ENCODE peak calls at places on chromosomes 12 and 14, in six cellular contexts. J is uterus, N is Karpas-422, M is cardiac muscle cell, G is neuronal stem cell, F is adipocyte. K is an unnamed sample.
A peak's percentile ranks its signal among the peaks of the same experiment; 100 is the strongest.

GRCh38 chr14:55789442-55789841 is 209.4 kb downstream of the KTN1 start:
- DNase-seq in G (no peak), F (peak; percentile 34), N (no peak), J (no peak), M (no peak), K (no peak)

GRCh38 chr14:87334997-87335675 is 657.8 kb downstream of the GALC start:
- DNase-seq in N (peak; percentile 79), F (no peak), J (no peak), G (no peak), M (no peak), K (no peak)

GRCh38 chr12:126384029-126384564 is 1318.9 kb downstream of the AACS start:
- DNase-seq in M (no peak), N (no peak), G (no peak), J (no peak), F (no peak), K (no peak)

GRCh38 chr12:111393700-111394275 is 11.9 kb upstream of the SH2B3 start:
- DNase-seq in F (no peak), N (no peak), G (no peak), M (no peak), J (no peak), K (peak; percentile 48)

GRCh38 chr14:92867246-92867925 is 55.6 kb upstream of the CHGA start:
- DNase-seq in F (no peak), G (no peak), M (no peak), N (no peak), J (no peak), K (no peak)

GRCh38 chr12:69341328-69341727 is 6.9 kb upstream of the LYZ start:
- DNase-seq in J (no peak), F (no peak), N (no peak), G (no peak), M (no peak), K (no peak)

GRCh38 chr14:30657606-30658163 is 35.6 kb downstream of the SCFD1 start:
- DNase-seq in F (peak; percentile 42), N (peak; percentile 62), G (no peak), J (no peak), M (no peak), K (no peak)

GRCh38 chr14:33847066-33847465 is 103.8 kb downstream of the EGLN3 start:
- DNase-seq in N (no peak), M (no peak), F (peak; percentile 10), J (no peak), G (no peak), K (no peak)

GRCh38 chr14:30214456-30215090 is 286.9 kb upstream of the PRKD1 start:
- DNase-seq in N (peak; percentile 86), G (peak; percentile 48), F (peak; percentile 89), M (peak; percentile 66), J (no peak), K (no peak)

GRCh38 chr12:77742631-77743030 is 88.1 kb upstream of the NAV3 start:
- DNase-seq in G (no peak), J (no peak), F (no peak), M (no peak), N (no peak), K (no peak)

GRCh38 chr12:50536831-50537537 is 32.2 kb downstream of the DIP2B start:
- DNase-seq in F (no peak), N (no peak), M (no peak), J (no peak), G (no peak), K (no peak)

GRCh38 chr14:55721353-55721752 is 141.3 kb downstream of the KTN1 start:
- DNase-seq in G (no peak), J (no peak), F (peak; percentile 54), M (no peak), N (no peak), K (no peak)

GRCh38 chr12:86729798-86730197 is 473.6 kb upstream of the MGAT4C start:
- DNase-seq in F (no peak), J (no peak), N (no peak), G (no peak), M (no peak), K (no peak)

DNA sequence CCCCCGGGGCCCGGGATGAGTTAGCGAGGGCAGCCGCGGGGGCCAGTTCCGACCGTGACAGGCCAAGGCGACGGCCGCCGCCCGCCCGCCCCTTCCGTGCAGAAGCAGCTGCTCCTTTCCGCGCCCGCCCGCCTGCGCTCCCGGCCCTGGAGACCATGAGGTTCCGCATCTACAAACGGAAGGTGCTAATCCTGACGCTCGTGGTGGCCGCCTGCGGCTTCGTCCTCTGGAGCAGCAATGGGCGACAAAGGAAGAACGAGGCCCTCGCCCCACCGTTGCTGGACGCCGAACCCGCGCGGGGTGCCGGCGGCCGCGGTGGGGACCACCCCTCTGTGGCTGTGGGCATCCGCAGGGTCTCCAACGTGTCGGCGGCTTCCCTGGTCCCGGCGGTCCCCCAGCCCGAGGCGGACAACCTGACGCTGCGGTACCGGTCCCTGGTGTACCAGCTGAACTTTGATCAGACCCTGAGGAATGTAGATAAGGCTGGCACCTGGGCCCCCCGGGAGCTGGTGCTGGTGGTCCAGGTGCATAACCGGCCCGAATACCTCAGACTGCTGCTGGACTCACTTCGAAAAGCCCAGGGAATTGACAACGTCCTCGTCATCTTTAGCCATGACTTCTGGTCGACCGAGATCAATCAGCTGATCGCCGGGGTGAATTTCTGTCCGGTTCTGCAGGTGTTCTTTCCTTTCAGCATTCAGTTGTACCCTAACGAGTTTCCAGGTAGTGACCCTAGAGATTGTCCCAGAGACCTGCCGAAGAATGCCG is 699 bp downstream of the MGAT2 start:
- DNase-seq in M (no peak), J (peak; percentile 72), F (no peak), G (no peak), N (peak; percentile 96), K (peak; percentile 71)
- H3K4me1 ChIP-seq in M (peaks cover 19% of the 10 kb centered on the region), J (peaks cover 17% of the 10 kb centered on the region), F (peaks cover 51% of the 10 kb centered on the region), G (peaks cover 15% of the 10 kb centered on the region), N (peaks cover 65% of the 10 kb centered on the region), K (peaks cover 60% of the 10 kb centered on the region)

DNA sequence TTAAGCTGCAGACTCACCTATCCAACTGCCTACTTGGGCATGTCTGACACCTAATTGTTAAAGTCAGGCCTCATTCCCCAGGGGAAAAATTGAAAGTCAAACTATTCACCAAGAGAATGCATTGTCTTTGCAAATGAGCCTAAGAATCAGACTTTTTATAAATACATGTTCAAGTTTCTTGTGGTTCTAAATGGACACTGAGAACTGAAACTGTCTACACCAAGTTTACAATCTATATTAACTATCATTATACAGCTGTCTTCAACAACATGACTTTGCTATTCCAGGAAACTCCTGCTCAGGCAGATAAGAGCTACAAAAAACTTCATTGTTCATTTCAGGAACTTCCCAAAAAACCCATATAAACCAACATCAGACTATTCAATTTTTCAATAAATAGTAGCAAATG is 24.4 kb downstream of the CDK17 start:
- DNase-seq in F (no peak), M (no peak), N (peak; percentile 83), J (no peak), G (no peak), K (no peak)
- H3K4me1 ChIP-seq in F (peaks cover 10% of the 10 kb centered on the region), M (peaks cover 13% of the 10 kb centered on the region), N (peaks cover 68% of the 10 kb centered on the region), J (peaks cover 7% of the 10 kb centered on the region), G (peaks cover 6% of the 10 kb centered on the region), K (peaks cover 78% of the 10 kb centered on the region)

DNA sequence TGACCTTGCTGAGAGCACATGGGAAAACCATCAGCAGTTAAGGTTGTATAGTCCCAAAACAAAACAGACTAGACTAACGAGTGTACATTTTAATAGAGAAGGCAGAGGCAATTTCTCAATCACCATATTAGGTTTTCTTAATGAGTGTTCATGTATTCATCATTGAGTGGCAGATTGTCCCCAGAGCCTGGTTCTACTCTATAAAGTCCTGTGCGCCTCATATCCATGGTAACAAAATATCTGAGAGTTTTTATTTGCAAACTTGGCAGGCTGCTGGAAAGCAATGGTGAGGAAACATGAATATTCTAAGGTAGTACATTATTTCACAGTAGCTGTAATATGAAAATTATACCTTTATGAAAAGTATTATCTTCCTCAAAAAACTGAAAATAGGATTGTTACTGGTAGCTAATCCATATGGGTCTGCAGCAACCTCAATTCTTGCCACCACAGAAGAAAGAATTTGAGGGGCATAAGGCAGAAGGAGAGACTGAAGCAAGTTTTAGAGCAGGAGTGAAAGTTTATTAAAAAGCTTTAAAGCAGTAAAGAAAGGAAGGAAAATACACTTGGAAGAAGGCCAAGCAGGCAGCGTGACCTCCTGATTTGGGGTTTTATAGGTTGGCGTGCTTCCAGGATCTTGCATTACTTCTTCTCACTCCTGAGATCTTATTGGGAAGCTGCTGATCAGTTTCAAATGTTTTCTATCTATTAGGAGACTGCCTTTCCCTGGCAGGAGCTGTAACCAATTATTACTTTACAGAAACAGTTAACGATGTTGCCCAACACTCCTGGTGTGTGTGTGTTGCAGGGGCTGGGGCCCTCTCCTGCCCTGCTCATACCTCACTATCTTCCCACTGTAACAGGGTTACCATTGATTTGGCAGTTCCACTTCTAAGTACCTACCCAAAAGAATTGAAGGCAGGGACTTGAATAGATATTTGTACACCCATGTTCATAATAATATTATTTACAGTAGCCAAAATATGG is 154.0 kb upstream of the NUDT4 start:
- DNase-seq in F (peak; percentile 54), G (no peak), N (no peak), J (no peak), M (no peak), K (no peak)
- H3K4me1 ChIP-seq in F (peaks cover 15% of the 10 kb centered on the region), G (no peaks in the 10 kb centered on the region), N (peaks cover 6% of the 10 kb centered on the region), J (no peaks in the 10 kb centered on the region), M (peaks cover 30% of the 10 kb centered on the region), K (peaks cover 33% of the 10 kb centered on the region)

DNA sequence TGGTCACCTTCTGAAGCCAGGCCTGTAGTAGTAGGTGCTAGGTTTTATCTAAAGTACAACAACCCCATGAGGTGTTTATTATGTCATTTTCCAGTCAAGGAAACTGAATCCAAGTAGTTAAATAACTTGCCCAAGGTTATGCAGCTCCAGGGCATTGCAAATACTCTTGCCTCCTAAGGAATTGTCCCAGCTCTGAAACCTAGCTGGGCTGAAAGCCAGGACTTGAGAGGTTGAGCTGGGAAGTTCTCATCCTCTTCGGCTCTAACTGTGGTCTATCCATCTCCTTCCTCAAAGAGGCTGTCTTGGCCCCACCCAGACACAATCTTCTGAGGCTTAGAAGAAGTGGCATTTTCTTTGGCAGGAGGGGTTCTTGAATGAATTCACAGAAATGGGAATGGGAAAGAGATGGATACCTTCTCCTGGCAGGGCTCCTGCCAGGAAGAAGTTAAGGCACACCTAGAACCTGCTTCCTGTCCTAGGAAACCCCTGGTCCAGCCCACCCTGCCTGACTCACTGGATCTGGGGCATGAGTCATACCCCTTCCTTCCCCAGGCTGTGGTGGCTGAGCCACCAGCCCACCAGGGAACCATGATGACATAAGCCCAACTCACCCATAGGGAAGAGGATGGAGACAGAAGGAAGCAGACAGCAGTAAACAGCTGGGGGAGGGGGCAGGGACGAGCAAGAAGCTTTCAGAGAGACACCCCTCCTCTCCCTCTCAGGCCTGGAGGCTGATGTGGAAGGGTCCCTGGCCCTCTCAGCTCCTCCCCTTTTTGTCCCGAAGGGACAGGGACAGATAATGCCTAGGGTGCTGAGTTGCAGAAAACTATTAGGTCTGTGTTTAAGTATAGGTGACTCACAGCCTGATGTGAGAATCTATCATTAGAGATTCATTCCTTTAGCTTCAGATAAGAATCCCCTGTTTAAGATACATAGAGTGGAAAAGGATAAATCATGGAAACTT is 2.1 kb upstream of the PLEK2 start:
- DNase-seq in J (no peak), F (peak; percentile 19), G (no peak), M (no peak), N (no peak), K (no peak)
- H3K4me1 ChIP-seq in J (no peaks in the 10 kb centered on the region), F (peaks cover 2% of the 10 kb centered on the region), G (no peaks in the 10 kb centered on the region), M (no peaks in the 10 kb centered on the region), N (no peaks in the 10 kb centered on the region), K (peaks cover 12% of the 10 kb centered on the region)

GRCh38 chr12:113087193-113087592 is 30.7 kb downstream of the DTX1 start:
- DNase-seq in N (no peak), F (no peak), M (no peak), G (no peak), J (no peak), K (no peak)
- H3K4me1 ChIP-seq in N (peaks cover 77% of the 10 kb centered on the region), F (peaks cover 1% of the 10 kb centered on the region), M (peaks cover 5% of the 10 kb centered on the region), G (no peaks in the 10 kb centered on the region), J (no peaks in the 10 kb centered on the region), K (no peaks in the 10 kb centered on the region)

GRCh38 chr14:50228313-50228712 is 3.1 kb downstream of the SOS2 start:
- DNase-seq in N (no peak), J (no peak), G (no peak), M (no peak), F (no peak), K (no peak)
- H3K4me1 ChIP-seq in N (peaks cover 48% of the 10 kb centered on the region), J (peaks cover 9% of the 10 kb centered on the region), G (peaks cover 4% of the 10 kb centered on the region), M (peaks cover 25% of the 10 kb centered on the region), F (peaks cover 44% of the 10 kb centered on the region), K (peaks cover 86% of the 10 kb centered on the region)

K was measured in left ventricle myocardium inferior.